ENCODE peak calls at places on chromosomes 6 and 20, in seven cellular contexts. G is NT2/D1, Q is lung, K is GM12878, N is stomach, C is GM23248, F is ovary. X is an unnamed sample. For H3K36me3, H3K27me3 and H3K4me1, the result is how much of the 10 kb centered on the place peaks cover.

GRCh38 chr6:5930143-5930770 is 76.5 kb downstream of the NRN1 start:
- DNase-seq in G (no peak), Q (no peak), K (no peak), N (no peak), C (no peak), F (no peak), X (no peak)

GRCh38 chr6:133106934-133107333 is 134.2 kb upstream of the EYA4 start:
- DNase-seq in G (no peak), Q (no peak), K (no peak), N (no peak), C (no peak), F (no peak), X (no peak)

GRCh38 chr6:131575834-131576478 is 2.9 kb downstream of the ARG1 start:
- DNase-seq in G (no peak), Q (no peak), K (no peak), N (no peak), C (no peak), F (no peak), X (no peak)

GRCh38 chr20:45325367-45325766 is 17.3 kb upstream of the MATN4 start:
- DNase-seq in G (no peak), Q (no peak), K (no peak), N (no peak), C (no peak), F (no peak), X (no peak)

GRCh38 chr6:154613137-154613676 is 102.7 kb upstream of the CNKSR3 start:
- DNase-seq in G (no peak), Q (no peak), K (no peak), N (no peak), C (peak), F (no peak), X (peak)

GRCh38 chr6:17710331-17710730 is 3.6 kb upstream of the NUP153 start:
- DNase-seq in G (no peak), Q (no peak), K (no peak), N (no peak), C (peak), F (no peak), X (no peak)

GRCh38 chr6:76026101-76026500 is 46.4 kb downstream of the IMPG1 start:
- DNase-seq in G (no peak), Q (no peak), K (no peak), N (no peak), C (no peak), F (no peak), X (no peak)

GRCh38 chr6:84766118-84766683 is 1.8 kb upstream of the TBX18 start:
- DNase-seq in G (no peak), Q (no peak), K (no peak), N (no peak), C (no peak), F (no peak), X (no peak)

GRCh38 chr20:20215976-20216727 is 151.8 kb upstream of the INSM1 start:
- DNase-seq in G (no peak), Q (no peak), K (no peak), N (no peak), C (no peak), F (no peak), X (peak)

GRCh38 chr20:19015326-19015725 is 197.1 kb upstream of the SLC24A3 start:
- DNase-seq in G (peak), Q (no peak), K (no peak), N (no peak), C (no peak), F (no peak), X (no peak)

GRCh38 chr20:24780648-24781047 is 168.4 kb upstream of the CST7 start:
- DNase-seq in G (no peak), Q (no peak), K (no peak), N (no peak), C (no peak), F (peak), X (no peak)

GRCh38 chr6:108260126-108260808 is 573 bp downstream of the SNX3 start:
- DNase-seq in G (no peak), Q (no peak), K (peak), N (peak), C (peak), F (peak), X (peak)

GRCh38 chr6:99349620-99350141 is at the start of gene FAXC:
- DNase-seq in G (no peak), Q (peak), K (no peak), N (peak), C (peak), F (peak), X (peak)

GRCh38 chr20:63980317-63980805 is 571 bp upstream of the PRPF6 start:
- DNase-seq in G (no peak), Q (no peak), K (no peak), N (no peak), C (no peak), F (no peak), X (no peak)

GRCh38 chr20:60765821-60766403 is 486.1 kb upstream of the CDH4 start:
- DNase-seq in G (no peak), Q (no peak), K (no peak), N (no peak), C (no peak), F (no peak), X (no peak)

GRCh38 chr20:24470782-24471582 is 1.6 kb downstream of the SYNDIG1 start:
- DNase-seq in G (no peak), Q (no peak), K (no peak), N (no peak), C (peak), F (no peak), X (no peak)

GRCh38 chr6:170090561-170090960 is 200.3 kb downstream of the DLL1 start:
- DNase-seq in G (no peak), Q (no peak), K (no peak), N (no peak), C (no peak), F (no peak), X (no peak)

GRCh38 chr6:8441452-8441851 is 6.1 kb upstream of the SLC35B3 start:
- DNase-seq in G (no peak), Q (no peak), K (no peak), N (no peak), C (peak), F (no peak), X (no peak)

GRCh38 chr6:53956068-53956711 is 155.1 kb upstream of the MLIP start:
- DNase-seq in G (peak), Q (peak), K (peak), N (peak), C (peak), F (peak), X (peak)

GRCh38 chr6:154981071-154981373 is 14.1 kb upstream of the TIAM2 start:
- DNase-seq in G (no peak), Q (no peak), K (peak), N (peak), C (no peak), F (no peak), X (peak)

GRCh38 chr6:56851541-56852248 is 103.2 kb upstream of the BEND6 start:
- DNase-seq in G (peak), Q (no peak), K (peak), N (peak), C (peak), F (peak), X (peak)

GRCh38 chr20:17782768-17783167 is 83.0 kb downstream of the BANF2 start:
- DNase-seq in G (no peak), Q (no peak), K (no peak), N (no peak), C (no peak), F (no peak), X (no peak)

GRCh38 chr20:50192364-50193168 is 1.9 kb downstream of the CEBPB start:
- DNase-seq in G (no peak), Q (peak), K (peak), N (peak), C (peak), F (peak), X (peak)

GRCh38 chr20:58112017-58112781 is 116.3 kb downstream of the ANKRD60 start:
- DNase-seq in G (no peak), Q (peak), K (peak), N (no peak), C (peak), F (no peak), X (no peak)

DNA sequence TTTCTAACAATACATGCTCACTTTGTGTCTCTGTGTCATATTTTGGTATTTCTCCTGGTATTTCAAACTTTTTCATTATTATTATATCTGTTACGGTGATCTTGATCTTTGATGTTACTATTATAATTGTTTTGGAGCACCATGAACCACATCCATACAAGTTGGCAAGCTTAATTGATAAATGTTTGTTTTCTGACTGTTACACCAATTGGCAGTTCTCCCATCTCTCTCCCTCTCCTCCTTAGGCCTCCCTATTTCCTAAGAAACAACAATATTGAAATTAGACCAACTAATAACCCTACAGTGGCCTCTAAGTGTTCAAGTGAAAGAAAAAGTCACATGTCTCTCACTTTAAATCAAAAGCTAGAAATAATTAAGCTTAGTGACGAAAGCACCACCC is 61.6 kb downstream of the IBTK start:
- DNase-seq in G (no peak), Q (no peak), K (no peak), N (no peak), C (peak), F (no peak), X (no peak)
- H3K36me3 ChIP-seq in G (under half), Q (under half), K (under half), N (half or more), C (half or more), F (under half), X (under half)

GRCh38 chr6:156689656-156690055 is 87.5 kb upstream of the ARID1B start:
- DNase-seq in G (no peak), Q (no peak), K (no peak), N (no peak), C (no peak), F (no peak), X (no peak)
- H3K27me3 ChIP-seq in G (under half), Q (under half), K (under half), N (under half), C (under half), F (under half), X (under half)

DNA sequence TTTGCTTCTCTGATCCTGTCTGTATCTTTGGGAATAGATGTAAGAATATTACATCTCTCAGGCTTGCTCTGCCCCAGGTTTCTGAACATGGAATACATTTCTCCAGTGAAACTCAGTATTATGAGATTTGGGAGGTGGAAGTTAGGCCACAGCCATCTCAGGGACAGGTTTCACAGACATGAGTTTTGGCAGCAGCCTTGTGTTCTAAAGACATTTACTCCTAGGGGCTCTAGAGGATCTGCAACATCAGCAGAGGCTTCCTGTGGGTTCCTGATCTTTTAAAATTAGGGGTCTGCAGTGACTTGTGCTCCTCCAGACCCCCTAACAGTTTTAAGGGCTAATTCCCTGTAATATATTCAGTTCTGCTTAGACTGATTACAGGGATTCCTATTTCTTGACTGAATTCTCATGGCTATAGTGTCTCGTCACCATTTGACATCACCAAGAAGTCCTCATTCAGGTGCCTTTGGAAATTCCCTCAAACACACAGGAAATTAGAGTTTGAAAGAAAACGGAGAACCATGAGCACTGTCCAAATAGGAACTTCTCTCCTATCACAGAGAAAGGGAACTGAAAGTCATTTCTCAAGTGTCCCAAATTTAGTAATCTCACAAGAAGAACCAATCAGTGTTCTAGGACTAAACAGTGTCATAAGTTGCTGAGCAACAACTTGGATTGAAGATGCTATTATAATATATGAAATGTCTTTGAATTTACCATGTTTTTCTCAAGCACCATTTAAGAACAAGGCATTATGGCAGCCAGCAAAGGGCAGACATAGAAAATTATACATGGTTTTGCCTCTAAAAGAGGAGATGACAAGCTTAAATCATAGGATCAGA is 2.5 kb upstream of the HLA-DRA start:
- DNase-seq in G (no peak), Q (no peak), K (peak), N (no peak), C (peak), F (no peak), X (no peak)
- H3K4me1 ChIP-seq in G (under half), Q (under half), K (under half), N (under half), C (under half), F (under half), X (under half)

GRCh38 chr20:46366826-46367225 is 39.6 kb downstream of the ELMO2 start:
- DNase-seq in G (no peak), Q (no peak), K (no peak), N (no peak), C (no peak), F (no peak), X (no peak)

GRCh38 chr20:46367234-46367633 is 39.2 kb downstream of the ELMO2 start:
- DNase-seq in G (no peak), Q (no peak), K (no peak), N (no peak), C (no peak), F (no peak), X (no peak)

GRCh38 chr20:46364670-46365482 is 41.5 kb downstream of the ELMO2 start:
- DNase-seq in G (no peak), Q (no peak), K (no peak), N (no peak), C (peak), F (no peak), X (no peak)

GRCh38 chr20:46363874-46364669 is 42.3 kb downstream of the ELMO2 start:
- DNase-seq in G (peak), Q (peak), K (peak), N (peak), C (peak), F (peak), X (peak)

DNA sequence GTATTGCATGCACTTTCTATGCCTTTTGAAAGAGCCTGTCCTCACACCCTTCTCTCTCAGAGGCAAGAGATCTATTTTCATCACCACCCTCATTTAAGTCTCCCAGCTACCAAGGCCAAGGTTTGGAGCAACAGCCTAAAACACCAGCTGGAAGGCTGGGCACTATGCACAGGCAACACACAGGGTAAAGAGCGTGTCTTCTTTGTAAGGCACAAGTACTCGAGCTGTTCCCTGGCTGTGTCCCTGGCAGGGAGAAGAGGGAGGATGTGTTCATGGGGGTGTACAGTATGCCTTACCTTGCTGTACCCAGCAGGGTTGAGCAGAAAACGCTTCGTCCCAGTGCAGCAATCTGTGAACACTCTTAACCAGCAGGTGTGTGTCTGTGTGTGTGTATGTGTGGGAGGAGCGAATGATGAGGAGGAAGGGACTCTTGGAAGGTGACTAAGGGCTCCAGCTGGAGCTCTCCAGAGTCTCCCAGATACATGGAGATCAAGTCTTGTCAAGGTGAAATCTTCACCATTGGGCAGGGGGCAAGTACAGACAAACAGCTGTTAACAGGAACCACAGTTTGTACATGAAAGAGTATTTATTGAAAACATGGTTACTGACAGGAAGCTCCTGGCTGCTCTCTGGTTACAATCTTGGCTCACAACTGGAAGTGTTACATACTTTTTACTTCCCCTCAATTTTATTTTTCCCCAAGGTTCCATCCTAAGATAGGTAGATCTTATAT is 40.8 kb downstream of the ELMO2 start:
- DNase-seq in G (no peak), Q (no peak), K (no peak), N (no peak), C (no peak), F (no peak), X (no peak)
- H3K36me3 ChIP-seq in G (half or more), Q (under half), K (under half), N (half or more), C (under half), F (under half), X (under half)